ENCODE peak calls at places on chromosome 7, in nine cellular contexts. One of them, this sample, is unnamed.

GRCh38 chr7:108130261-108130660 is at the start of gene LAMB4:
- DNase-seq in BJ: no peak
- DNase-seq in dorsolateral prefrontal cortex: no peak
- DNase-seq in fibroblast of lung: no peak
- DNase-seq in left ventricle myocardium inferior: no peak
- DNase-seq in Peyer's patch: no peak
- DNase-seq in breast epithelium: no peak
- DNase-seq in upper lobe of right lung: no peak
- DNase-seq in upper lobe of left lung: no peak
- DNase-seq in this sample: no peak

GRCh38 chr7:35623381-35623780 is 71.6 kb downstream of the HERPUD2 start:
- DNase-seq in dorsolateral prefrontal cortex: no peak
- DNase-seq in Peyer's patch: no peak
- DNase-seq in fibroblast of lung: no peak
- DNase-seq in BJ: no peak
- DNase-seq in left ventricle myocardium inferior: no peak
- DNase-seq in upper lobe of left lung: no peak
- DNase-seq in upper lobe of right lung: no peak
- DNase-seq in breast epithelium: no peak
- DNase-seq in this sample: no peak

GRCh38 chr7:33334349-33334748 is 205.0 kb downstream of the BBS9 start:
- DNase-seq in fibroblast of lung: peak; percentile 23
- DNase-seq in left ventricle myocardium inferior: no peak
- DNase-seq in BJ: no peak
- DNase-seq in upper lobe of left lung: no peak
- DNase-seq in Peyer's patch: no peak
- DNase-seq in dorsolateral prefrontal cortex: no peak
- DNase-seq in breast epithelium: no peak
- DNase-seq in upper lobe of right lung: no peak
- DNase-seq in this sample: no peak

GRCh38 chr7:139602143-139602722 is 78.7 kb downstream of the CLEC2L start:
- DNase-seq in BJ: no peak
- DNase-seq in Peyer's patch: no peak
- DNase-seq in left ventricle myocardium inferior: no peak
- DNase-seq in fibroblast of lung: peak; percentile 34
- DNase-seq in upper lobe of right lung: no peak
- DNase-seq in upper lobe of left lung: no peak
- DNase-seq in breast epithelium: no peak
- DNase-seq in dorsolateral prefrontal cortex: no peak
- DNase-seq in this sample: peak; percentile 10

GRCh38 chr7:16359201-16359600 is 62.1 kb downstream of the CRPPA start:
- DNase-seq in breast epithelium: no peak
- DNase-seq in Peyer's patch: no peak
- DNase-seq in upper lobe of left lung: no peak
- DNase-seq in dorsolateral prefrontal cortex: no peak
- DNase-seq in BJ: no peak
- DNase-seq in fibroblast of lung: no peak
- DNase-seq in upper lobe of right lung: no peak
- DNase-seq in left ventricle myocardium inferior: no peak
- DNase-seq in this sample: no peak

GRCh38 chr7:128697301-128697905 is 25.3 kb downstream of the GARIN1A start:
- DNase-seq in upper lobe of left lung: peak; percentile 63
- DNase-seq in upper lobe of right lung: no peak
- DNase-seq in dorsolateral prefrontal cortex: no peak
- DNase-seq in fibroblast of lung: peak; percentile 73
- DNase-seq in BJ: peak; percentile 7
- DNase-seq in Peyer's patch: peak; percentile 57
- DNase-seq in breast epithelium: no peak
- DNase-seq in left ventricle myocardium inferior: peak; percentile 26
- DNase-seq in this sample: no peak

GRCh38 chr7:40680657-40681056 is 545.9 kb downstream of the SUGCT start:
- DNase-seq in breast epithelium: no peak
- DNase-seq in dorsolateral prefrontal cortex: no peak
- DNase-seq in left ventricle myocardium inferior: no peak
- DNase-seq in upper lobe of right lung: no peak
- DNase-seq in upper lobe of left lung: no peak
- DNase-seq in fibroblast of lung: no peak
- DNase-seq in BJ: no peak
- DNase-seq in Peyer's patch: no peak
- DNase-seq in this sample: no peak

GRCh38 chr7:43586251-43586900 is 3.5 kb downstream of the STK17A start:
- DNase-seq in Peyer's patch: no peak
- DNase-seq in left ventricle myocardium inferior: no peak
- DNase-seq in upper lobe of left lung: no peak
- DNase-seq in dorsolateral prefrontal cortex: no peak
- DNase-seq in fibroblast of lung: peak; percentile 81
- DNase-seq in breast epithelium: no peak
- DNase-seq in BJ: peak; percentile 32
- DNase-seq in upper lobe of right lung: no peak
- DNase-seq in this sample: no peak

GRCh38 chr7:13742126-13742525 is 247.3 kb downstream of the ETV1 start:
- DNase-seq in breast epithelium: peak; percentile 67
- DNase-seq in left ventricle myocardium inferior: no peak
- DNase-seq in upper lobe of right lung: no peak
- DNase-seq in dorsolateral prefrontal cortex: no peak
- DNase-seq in fibroblast of lung: peak; percentile 96
- DNase-seq in upper lobe of left lung: peak; percentile 28
- DNase-seq in Peyer's patch: no peak
- DNase-seq in BJ: peak; percentile 73
- DNase-seq in this sample: peak; percentile 44

GRCh38 chr7:44291066-44291732 is 34.2 kb downstream of the CAMK2B start:
- DNase-seq in Peyer's patch: peak; percentile 44
- DNase-seq in upper lobe of left lung: peak; percentile 75
- DNase-seq in fibroblast of lung: peak; percentile 64
- DNase-seq in upper lobe of right lung: peak; percentile 80
- DNase-seq in dorsolateral prefrontal cortex: peak; percentile 43
- DNase-seq in BJ: no peak
- DNase-seq in breast epithelium: no peak
- DNase-seq in left ventricle myocardium inferior: peak; percentile 85
- DNase-seq in this sample: no peak

GRCh38 chr7:17971392-17971791 is 31.1 kb upstream of the SNX13 start:
- DNase-seq in breast epithelium: no peak
- DNase-seq in dorsolateral prefrontal cortex: no peak
- DNase-seq in left ventricle myocardium inferior: no peak
- DNase-seq in BJ: no peak
- DNase-seq in fibroblast of lung: peak; percentile 27
- DNase-seq in Peyer's patch: no peak
- DNase-seq in upper lobe of right lung: no peak
- DNase-seq in upper lobe of left lung: no peak
- DNase-seq in this sample: no peak

GRCh38 chr7:116809636-116810266 is 52.6 kb upstream of the CAPZA2 start:
- DNase-seq in left ventricle myocardium inferior: no peak
- DNase-seq in fibroblast of lung: peak; percentile 51
- DNase-seq in BJ: no peak
- DNase-seq in Peyer's patch: no peak
- DNase-seq in upper lobe of left lung: no peak
- DNase-seq in dorsolateral prefrontal cortex: no peak
- DNase-seq in upper lobe of right lung: no peak
- DNase-seq in breast epithelium: no peak
- DNase-seq in this sample: no peak

GRCh38 chr7:139038691-139039090 is 2.8 kb upstream of the ZC3HAV1L start:
- DNase-seq in fibroblast of lung: no peak
- DNase-seq in Peyer's patch: no peak
- DNase-seq in upper lobe of right lung: no peak
- DNase-seq in breast epithelium: no peak
- DNase-seq in left ventricle myocardium inferior: no peak
- DNase-seq in upper lobe of left lung: no peak
- DNase-seq in BJ: no peak
- DNase-seq in dorsolateral prefrontal cortex: no peak
- DNase-seq in this sample: no peak

GRCh38 chr7:152313879-152314604 is 121.8 kb downstream of the KMT2C start:
- DNase-seq in upper lobe of left lung: no peak
- DNase-seq in upper lobe of right lung: no peak
- DNase-seq in dorsolateral prefrontal cortex: no peak
- DNase-seq in fibroblast of lung: peak; percentile 94
- DNase-seq in left ventricle myocardium inferior: no peak
- DNase-seq in Peyer's patch: no peak
- DNase-seq in BJ: peak; percentile 37
- DNase-seq in breast epithelium: no peak
- DNase-seq in this sample: peak; percentile 17

GRCh38 chr7:152076324-152076821 is 50.9 kb downstream of the GALNT11 start:
- DNase-seq in BJ: no peak
- DNase-seq in Peyer's patch: no peak
- DNase-seq in fibroblast of lung: no peak
- DNase-seq in left ventricle myocardium inferior: no peak
- DNase-seq in breast epithelium: no peak
- DNase-seq in dorsolateral prefrontal cortex: no peak
- DNase-seq in upper lobe of left lung: no peak
- DNase-seq in upper lobe of right lung: no peak
- DNase-seq in this sample: no peak

DNA sequence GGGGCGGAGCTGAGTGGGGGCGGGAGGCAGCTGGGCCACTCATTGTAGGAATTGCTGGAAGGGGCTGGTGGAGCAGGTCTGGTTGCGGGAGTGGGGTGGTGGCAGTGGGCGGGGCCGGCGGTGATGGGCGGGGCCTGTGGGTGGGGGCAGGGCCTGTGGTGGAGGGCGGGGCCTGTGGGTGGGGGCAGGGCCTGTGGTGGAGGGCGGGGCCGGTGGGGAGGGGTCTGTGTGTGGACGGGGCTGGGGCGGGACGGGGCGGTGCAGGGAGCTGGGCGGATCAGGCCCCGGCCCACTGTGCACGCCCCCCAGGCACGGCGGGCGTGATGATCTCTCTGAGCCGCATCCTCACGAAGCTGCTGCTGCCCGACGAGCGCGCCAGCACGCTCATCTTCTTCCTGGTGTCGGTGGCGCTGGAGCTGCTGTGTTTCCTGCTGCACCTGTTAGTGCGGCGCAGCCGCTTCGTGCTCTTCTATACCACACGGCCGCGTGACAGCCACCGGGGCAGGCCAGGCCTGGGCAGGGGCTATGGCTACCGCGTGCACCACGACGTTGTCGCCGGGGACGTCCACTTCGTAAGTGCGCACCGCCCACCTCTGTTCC is 14.0 kb downstream of the SLC29A4 start:
- DNase-seq in upper lobe of left lung: no peak
- DNase-seq in fibroblast of lung: no peak
- DNase-seq in left ventricle myocardium inferior: no peak
- DNase-seq in upper lobe of right lung: no peak
- DNase-seq in dorsolateral prefrontal cortex: no peak
- DNase-seq in Peyer's patch: no peak
- DNase-seq in BJ: no peak
- DNase-seq in breast epithelium: no peak
- DNase-seq in this sample: no peak
- H3K4me3 ChIP-seq in upper lobe of left lung: peak overlapping the region; percentile 20
- H3K4me3 ChIP-seq in fibroblast of lung: no peak overlapping the region
- H3K4me3 ChIP-seq in left ventricle myocardium inferior: no peak overlapping the region
- H3K4me3 ChIP-seq in upper lobe of right lung: no peak overlapping the region
- H3K4me3 ChIP-seq in dorsolateral prefrontal cortex: no peak overlapping the region
- H3K4me3 ChIP-seq in Peyer's patch: peak overlapping the region; percentile 7
- H3K4me3 ChIP-seq in BJ: no peak overlapping the region
- H3K4me3 ChIP-seq in breast epithelium: peak overlapping the region; percentile 9
- H3K4me3 ChIP-seq in this sample: no peak overlapping the region

GRCh38 chr7:143978585-143978984 is 21.5 kb upstream of the OR6B1 start:
- DNase-seq in fibroblast of lung: no peak
- DNase-seq in upper lobe of right lung: no peak
- DNase-seq in BJ: no peak
- DNase-seq in upper lobe of left lung: no peak
- DNase-seq in left ventricle myocardium inferior: no peak
- DNase-seq in Peyer's patch: no peak
- DNase-seq in dorsolateral prefrontal cortex: no peak
- DNase-seq in breast epithelium: no peak
- DNase-seq in this sample: no peak

GRCh38 chr7:143973870-143974446 is 19.3 kb downstream of the OR2F1 start:
- DNase-seq in dorsolateral prefrontal cortex: no peak
- DNase-seq in upper lobe of right lung: no peak
- DNase-seq in Peyer's patch: no peak
- DNase-seq in upper lobe of left lung: no peak
- DNase-seq in breast epithelium: no peak
- DNase-seq in fibroblast of lung: no peak
- DNase-seq in left ventricle myocardium inferior: no peak
- DNase-seq in BJ: no peak
- DNase-seq in this sample: no peak

GRCh38 chr7:143979359-143979758 is 20.8 kb upstream of the OR6B1 start:
- DNase-seq in upper lobe of right lung: no peak
- DNase-seq in BJ: peak; percentile 35
- DNase-seq in Peyer's patch: no peak
- DNase-seq in dorsolateral prefrontal cortex: no peak
- DNase-seq in upper lobe of left lung: no peak
- DNase-seq in breast epithelium: no peak
- DNase-seq in left ventricle myocardium inferior: no peak
- DNase-seq in fibroblast of lung: peak; percentile 76
- DNase-seq in this sample: peak; percentile 33

GRCh38 chr7:143974457-143974856 is 19.8 kb downstream of the OR2F1 start:
- DNase-seq in fibroblast of lung: no peak
- DNase-seq in upper lobe of left lung: no peak
- DNase-seq in upper lobe of right lung: no peak
- DNase-seq in left ventricle myocardium inferior: no peak
- DNase-seq in breast epithelium: no peak
- DNase-seq in Peyer's patch: no peak
- DNase-seq in BJ: peak; percentile 10
- DNase-seq in dorsolateral prefrontal cortex: no peak
- DNase-seq in this sample: no peak

GRCh38 chr7:143975617-143976016 is 21.0 kb downstream of the OR2F1 start:
- DNase-seq in breast epithelium: no peak
- DNase-seq in left ventricle myocardium inferior: no peak
- DNase-seq in BJ: no peak
- DNase-seq in upper lobe of right lung: no peak
- DNase-seq in upper lobe of left lung: no peak
- DNase-seq in dorsolateral prefrontal cortex: no peak
- DNase-seq in Peyer's patch: no peak
- DNase-seq in fibroblast of lung: no peak
- DNase-seq in this sample: no peak
- TF ChIP-seq CTCF in breast epithelium: no peak
- TF ChIP-seq CTCF in left ventricle myocardium inferior: no peak
- TF ChIP-seq CTCF in BJ: no peak
- TF ChIP-seq CTCF in upper lobe of right lung: no peak
- TF ChIP-seq CTCF in upper lobe of left lung: no peak
- TF ChIP-seq CTCF in dorsolateral prefrontal cortex: no peak
- TF ChIP-seq CTCF in Peyer's patch: no peak
- TF ChIP-seq CTCF in fibroblast of lung: peak; percentile 20
- TF ChIP-seq CTCF in this sample: no peak

DNA sequence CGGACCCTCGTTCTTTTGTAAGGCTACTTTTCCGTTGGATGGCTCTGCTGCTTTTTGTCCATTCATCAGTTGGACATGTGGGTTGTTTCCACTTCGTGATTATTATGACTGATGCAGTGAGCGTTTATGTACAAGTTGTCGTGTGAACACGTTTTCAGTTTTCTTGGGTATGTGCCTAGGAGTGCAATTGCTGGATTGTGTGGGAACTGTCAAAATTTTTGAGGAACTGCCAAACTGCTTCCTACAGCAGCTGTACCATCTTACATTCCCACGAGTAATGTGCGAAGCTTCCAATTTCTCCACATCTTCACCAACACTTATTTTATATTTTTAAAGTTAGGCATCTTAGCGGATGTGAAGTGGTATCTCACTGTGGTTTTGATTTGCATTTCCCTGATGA is 10.4 kb downstream of the FKBP6 start:
- DNase-seq in dorsolateral prefrontal cortex: no peak
- DNase-seq in BJ: no peak
- DNase-seq in breast epithelium: no peak
- DNase-seq in fibroblast of lung: peak; percentile 8
- DNase-seq in upper lobe of right lung: no peak
- DNase-seq in left ventricle myocardium inferior: no peak
- DNase-seq in upper lobe of left lung: no peak
- DNase-seq in Peyer's patch: no peak
- DNase-seq in this sample: no peak
- H3K4me3 ChIP-seq in dorsolateral prefrontal cortex: no peak overlapping the region
- H3K4me3 ChIP-seq in BJ: no peak overlapping the region
- H3K4me3 ChIP-seq in breast epithelium: no peak overlapping the region
- H3K4me3 ChIP-seq in fibroblast of lung: no peak overlapping the region
- H3K4me3 ChIP-seq in upper lobe of right lung: no peak overlapping the region
- H3K4me3 ChIP-seq in left ventricle myocardium inferior: no peak overlapping the region
- H3K4me3 ChIP-seq in upper lobe of left lung: no peak overlapping the region
- H3K4me3 ChIP-seq in Peyer's patch: no peak overlapping the region
- H3K4me3 ChIP-seq in this sample: no peak overlapping the region

GRCh38 chr7:4226166-4226857 is 455.8 kb upstream of the FOXK1 start:
- DNase-seq in fibroblast of lung: no peak
- DNase-seq in upper lobe of right lung: peak; percentile 45
- DNase-seq in breast epithelium: no peak
- DNase-seq in BJ: no peak
- DNase-seq in upper lobe of left lung: no peak
- DNase-seq in dorsolateral prefrontal cortex: no peak
- DNase-seq in Peyer's patch: no peak
- DNase-seq in left ventricle myocardium inferior: no peak
- DNase-seq in this sample: no peak
- TF ChIP-seq CTCF in fibroblast of lung: no peak
- TF ChIP-seq CTCF in upper lobe of right lung: peak; percentile 12
- TF ChIP-seq CTCF in breast epithelium: no peak
- TF ChIP-seq CTCF in BJ: no peak
- TF ChIP-seq CTCF in upper lobe of left lung: no peak
- TF ChIP-seq CTCF in dorsolateral prefrontal cortex: peak; percentile 28
- TF ChIP-seq CTCF in Peyer's patch: no peak
- TF ChIP-seq CTCF in left ventricle myocardium inferior: no peak
- TF ChIP-seq CTCF in this sample: no peak

This sample was measured in AG04449.